ENCODE peak calls at places on chromosomes 4 and X, in six cellular contexts. V is dermis microvascular lymphatic vessel endothelial cell; L is HEK293T; O is nucleus accumbens; F is activated CD8-positive, alpha-beta memory T cell treated with anti-CD3 and anti-CD28 coated beads for 1 hour; W is GM12891. I is an unnamed sample.

GRCh38 chr4:55175779-55176231 is 50.4 kb upstream of the KDR start:
- DNase-seq in W (no peak), V (no peak), L (no peak), F (no peak), O (no peak), I (no peak)

GRCh38 chrX:1246816-1247215 is 21.8 kb upstream of the CSF2RA start:
- DNase-seq in F (peak; percentile 39), O (peak; percentile 17), W (peak; percentile 57), L (peak; percentile 70), V (peak; percentile 16), I (peak; percentile 68)

GRCh38 chr4:148253748-148254147 is 188.5 kb downstream of the NR3C2 start:
- DNase-seq in L (no peak), W (no peak), V (no peak), O (no peak), F (no peak), I (no peak)

GRCh38 chr4:100420571-100420970 is 97.3 kb downstream of the EMCN start:
- DNase-seq in O (no peak), W (no peak), L (no peak), V (no peak), F (no peak), I (no peak)

GRCh38 chr4:39410415-39410814 is 3.7 kb downstream of the KLB start:
- DNase-seq in W (no peak), O (no peak), L (no peak), V (no peak), F (no peak), I (no peak)

GRCh38 chr4:122107680-122108079 is 44.5 kb upstream of the BLTP1 start:
- DNase-seq in F (no peak), W (no peak), L (no peak), O (no peak), V (no peak), I (no peak)

GRCh38 chr4:37780444-37781133 is 45.9 kb upstream of the PGM2 start:
- DNase-seq in V (no peak), O (no peak), L (no peak), W (no peak), F (peak; percentile 17), I (no peak)

GRCh38 chrX:545488-545887 is 85.1 kb upstream of the SHOX start:
- DNase-seq in V (no peak), L (no peak), W (no peak), F (no peak), O (no peak), I (no peak)

GRCh38 chr4:127995776-127996175 is 30.6 kb downstream of the ABHD18 start:
- DNase-seq in L (no peak), W (no peak), V (no peak), F (no peak), O (no peak), I (no peak)

GRCh38 chr4:156223985-156224384 is 270.3 kb upstream of the CTSO start:
- DNase-seq in V (no peak), O (no peak), W (no peak), F (no peak), L (no peak), I (no peak)

GRCh38 chrX:139831689-139832456 is 101.0 kb downstream of the ATP11C start:
- DNase-seq in F (no peak), L (peak; percentile 50), V (no peak), W (peak; percentile 9), O (no peak), I (no peak)

GRCh38 chrX:149630681-149631292 is 805 bp downstream of the TMEM185A start:
- DNase-seq in F (no peak), O (peak; percentile 26), W (no peak), V (no peak), L (peak; percentile 42), I (no peak)

GRCh38 chr4:145177906-145178538 is 2.4 kb downstream of the OTUD4 start:
- DNase-seq in W (no peak), F (no peak), O (no peak), V (peak; percentile 91), L (no peak), I (no peak)

GRCh38 chr4:182778222-182778982 is 138.8 kb downstream of the DCTD start:
- DNase-seq in V (no peak), F (no peak), W (no peak), L (no peak), O (no peak), I (no peak)

GRCh38 chr4:165136529-165136928 is 23.9 kb upstream of the TMEM192 start:
- DNase-seq in O (no peak), W (no peak), L (no peak), V (no peak), F (no peak), I (no peak)

GRCh38 chr4:78689224-78689623 is 86.9 kb upstream of the BMP2K start:
- DNase-seq in W (no peak), O (no peak), V (no peak), F (no peak), L (no peak), I (no peak)

GRCh38 chr4:173257732-173258717 is 76.1 kb downstream of the HMGB2 start:
- DNase-seq in F (peak; percentile 15), O (peak; percentile 56), L (peak; percentile 66), V (peak; percentile 43), W (no peak), I (peak; percentile 7)

GRCh38 chr4:83340692-83341343 is 6.2 kb upstream of the HPSE start:
- DNase-seq in W (no peak), V (no peak), L (no peak), O (no peak), F (peak; percentile 8), I (no peak)

GRCh38 chr4:16676247-16676646 is 222.2 kb downstream of the LDB2 start:
- DNase-seq in W (no peak), F (no peak), L (no peak), V (no peak), O (no peak), I (no peak)

GRCh38 chrX:109920325-109920724 is 82.6 kb upstream of the TMEM164 start:
- DNase-seq in W (no peak), F (no peak), O (no peak), V (no peak), L (no peak), I (no peak)

GRCh38 chr4:127012549-127012948 is 620.2 kb upstream of the INTU start:
- DNase-seq in L (no peak), O (no peak), V (no peak), W (no peak), F (no peak), I (no peak)

GRCh38 chr4:39469429-39470077 is 10.7 kb downstream of the LIAS start:
- DNase-seq in O (peak; percentile 4), W (peak; percentile 15), F (no peak), L (peak; percentile 26), V (peak; percentile 83), I (no peak)

GRCh38 chrX:136147320-136147901 is at the start of gene FHL1:
- DNase-seq in L (peak; percentile 79), W (peak; percentile 27), O (peak; percentile 55), F (no peak), V (no peak), I (peak; percentile 20)

GRCh38 chrX:150163956-150164726 is 199.0 kb upstream of the MAMLD1 start:
- DNase-seq in O (no peak), F (no peak), V (no peak), L (no peak), W (no peak), I (no peak)

GRCh38 chr4:128649575-128650205 is 159.8 kb upstream of the JADE1 start:
- DNase-seq in W (no peak), L (no peak), F (no peak), V (no peak), O (no peak), I (no peak)

I was measured in GM19239.